ENCODE peak calls at places on chromosomes 5 and 9, in six cellular contexts. S is AG09309; H is fibroblast of mammary gland; D is Peyer's patch; B is dorsolateral prefrontal cortex; R is CD4-positive, alpha-beta T cell. L is an unnamed sample.

GRCh38 chr5:55232985-55233928 is at the start of gene CCNO:
- DNase-seq in S (peak; percentile 33), D (peak; percentile 75), B (peak; percentile 57), R (no peak), H (peak; percentile 67), L (peak; percentile 45)

GRCh38 chr9:97773723-97774122 is 76.6 kb upstream of the XPA start:
- DNase-seq in S (no peak), B (no peak), H (peak; percentile 33), D (no peak), R (no peak), L (no peak)

GRCh38 chr9:121736147-121736721 is 84.8 kb downstream of the DAB2IP start:
- DNase-seq in H (no peak), B (no peak), D (peak; percentile 89), R (no peak), S (no peak), L (no peak)

GRCh38 chr5:65730910-65731309 is 8.9 kb downstream of the NLN start:
- DNase-seq in B (no peak), R (no peak), D (no peak), S (no peak), H (peak; percentile 53), L (no peak)

GRCh38 chr5:14186132-14186830 is 43.1 kb downstream of the TRIO start:
- DNase-seq in D (no peak), R (no peak), H (peak; percentile 76), B (no peak), S (no peak), L (no peak)

GRCh38 chr5:58268263-58268662 is 191.6 kb downstream of the PLK2 start:
- DNase-seq in S (no peak), R (no peak), D (no peak), H (no peak), B (no peak), L (no peak)

GRCh38 chr9:129138476-129139232 is 27.4 kb downstream of the PTPA start:
- DNase-seq in S (peak; percentile 42), B (no peak), D (peak; percentile 60), H (peak; percentile 78), R (no peak), L (no peak)

GRCh38 chr9:82783045-82783444 is 279.9 kb downstream of the RASEF start:
- DNase-seq in D (no peak), B (no peak), H (no peak), S (no peak), R (no peak), L (no peak)

GRCh38 chr5:159961761-159962160 is 45.5 kb downstream of the ADRA1B start:
- DNase-seq in R (no peak), H (no peak), S (no peak), D (no peak), B (no peak), L (no peak)

GRCh38 chr9:74125916-74126315 is 371.2 kb upstream of the RORB start:
- DNase-seq in R (no peak), B (no peak), H (no peak), S (no peak), D (no peak), L (no peak)

GRCh38 chr9:105818903-105819302 is 124.6 kb downstream of the TMEM38B start:
- DNase-seq in R (no peak), S (no peak), H (no peak), B (no peak), D (no peak), L (no peak)

GRCh38 chr5:132886064-132886823 is 12.8 kb downstream of the LEAP2 start:
- DNase-seq in H (no peak), D (no peak), B (no peak), R (no peak), S (no peak), L (no peak)

GRCh38 chr5:15021286-15022046 is 149.9 kb upstream of the ANKH start:
- DNase-seq in D (no peak), B (no peak), H (peak; percentile 58), R (no peak), S (peak; percentile 59), L (no peak)

GRCh38 chr9:133184971-133185370 is 21.3 kb upstream of the GBGT1 start:
- DNase-seq in B (no peak), D (no peak), R (no peak), H (peak; percentile 70), S (peak; percentile 37), L (no peak)

GRCh38 chr5:25500635-25501034 is 855.9 kb upstream of the CDH10 start:
- DNase-seq in S (no peak), R (no peak), D (no peak), B (no peak), H (no peak), L (no peak)
- TF ChIP-seq CTCF in S (no peak), R (no peak), D (no peak), B (no peak), H (no peak), L (no peak)

DNA sequence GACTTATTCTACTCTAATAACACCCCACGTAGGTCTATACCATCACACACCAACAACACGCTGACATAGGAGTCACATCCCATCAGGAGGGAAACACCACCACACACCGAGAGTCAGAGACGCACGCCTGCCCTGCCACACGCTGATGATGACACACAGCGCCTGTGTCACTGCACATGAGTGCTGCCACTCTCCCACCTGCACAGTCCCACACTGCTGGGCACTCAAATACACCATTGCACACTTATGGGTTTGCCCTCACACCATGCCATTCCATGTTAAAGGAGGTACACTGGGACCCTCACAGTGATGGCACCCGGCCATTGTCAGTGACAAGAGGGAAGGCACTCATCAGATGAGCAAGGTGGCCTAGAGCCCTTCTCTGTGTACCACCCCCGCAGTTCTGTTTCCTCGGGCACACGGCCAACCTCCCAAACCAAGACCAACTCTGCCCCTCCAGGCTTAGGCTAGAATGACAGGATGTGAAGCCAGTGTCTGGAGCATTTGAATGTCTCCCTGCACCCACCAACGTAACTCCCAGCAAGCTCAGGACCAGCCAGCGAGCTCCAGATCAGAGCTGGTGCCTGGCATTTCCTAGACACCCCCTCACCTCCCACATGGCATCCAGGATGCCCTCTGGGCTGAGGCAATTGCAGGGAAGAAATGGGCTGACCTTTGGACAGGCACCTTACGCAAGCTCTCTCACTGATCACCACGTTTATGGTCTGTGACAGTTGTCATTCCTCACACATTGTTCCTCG is 3.6 kb upstream of the CPLX2 start:
- DNase-seq in R (no peak), H (no peak), S (no peak), B (no peak), D (peak; percentile 55), L (no peak)
- TF ChIP-seq CTCF in R (no peak), H (no peak), S (peak; percentile 22), B (peak; percentile 19), D (no peak), L (no peak)

GRCh38 chr5:139711067-139711851 is 63.1 kb downstream of the CXXC5 start:
- DNase-seq in D (no peak), S (no peak), B (no peak), H (peak; percentile 15), R (peak; percentile 26), L (no peak)
- TF ChIP-seq CTCF in D (no peak), S (peak; percentile 36), B (peak; percentile 19), H (peak; percentile 12), R (no peak), L (no peak)

DNA sequence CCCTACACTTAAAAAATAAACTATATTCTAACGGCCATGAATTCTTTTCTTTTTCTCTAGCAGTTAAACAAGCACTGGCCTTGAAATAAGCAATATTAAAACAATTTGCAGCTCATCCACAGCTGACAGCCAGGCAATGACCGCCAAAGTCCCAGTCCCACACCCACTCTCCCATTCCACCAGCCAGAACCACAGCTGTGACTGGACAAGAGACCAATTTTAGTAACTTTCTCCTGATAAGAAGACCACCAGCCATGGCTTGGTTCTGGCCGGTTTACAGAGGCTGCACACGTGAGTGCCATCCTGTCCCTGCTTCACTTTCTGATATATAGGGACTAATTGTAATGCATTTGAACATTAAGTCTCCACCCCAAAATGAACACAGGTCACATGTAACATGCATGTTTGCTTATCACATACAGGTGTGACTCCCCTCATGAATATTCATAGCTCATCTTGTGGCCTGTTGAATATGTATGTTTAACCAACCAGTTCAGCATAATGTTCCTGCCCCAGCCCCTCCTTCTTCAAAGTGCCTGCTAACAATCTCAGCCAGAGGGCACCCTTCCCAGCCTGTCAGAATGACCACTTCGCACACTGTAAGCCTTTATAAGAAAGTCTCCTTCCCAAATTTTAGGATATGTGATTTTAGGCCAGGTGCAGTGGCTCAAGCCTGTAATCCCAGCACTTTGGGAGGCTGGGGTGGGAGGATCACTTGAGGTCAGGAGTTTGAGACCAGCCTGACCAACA is 23.9 kb upstream of the FANCC start:
- DNase-seq in D (no peak), H (peak; percentile 28), B (no peak), S (no peak), R (no peak), L (no peak)
- TF ChIP-seq CTCF in D (no peak), H (peak; percentile 34), B (peak; percentile 24), S (peak; percentile 51), R (no peak), L (no peak)

DNA sequence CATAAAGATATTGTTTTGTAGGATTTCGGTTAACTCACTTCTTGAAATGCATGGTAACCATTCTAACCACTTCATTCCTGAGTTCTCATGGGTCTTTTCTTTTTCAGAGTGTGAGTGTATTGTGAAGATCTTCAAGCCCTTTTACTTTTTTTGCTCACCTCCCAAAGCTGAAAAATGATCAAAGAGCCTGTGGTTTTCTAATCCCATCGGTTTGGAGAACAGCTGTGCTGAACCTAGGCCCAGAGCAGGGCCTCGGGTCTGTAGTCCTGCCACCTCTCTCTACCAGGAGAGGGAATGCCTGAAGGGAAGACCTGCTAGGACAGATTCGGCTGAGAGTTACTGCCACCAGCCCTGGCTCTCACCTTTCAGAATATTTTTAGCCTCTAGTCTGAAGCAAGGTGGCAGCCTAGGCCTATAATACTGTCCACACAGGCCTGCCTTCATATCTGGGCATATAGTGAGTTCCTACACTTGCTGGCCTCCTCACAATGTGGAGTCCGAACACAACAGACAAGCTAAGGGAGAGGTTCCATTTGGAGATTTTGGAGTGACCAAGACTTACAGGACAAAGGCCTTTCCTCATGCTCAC is 13.8 kb downstream of the RGMB start:
- DNase-seq in S (no peak), H (no peak), B (no peak), D (no peak), R (no peak), L (no peak)
- TF ChIP-seq CTCF in S (no peak), H (no peak), B (no peak), D (no peak), R (no peak), L (no peak)

GRCh38 chr5:60395712-60396329 is 304.1 kb downstream of the DEPDC1B start:
- DNase-seq in R (no peak), D (no peak), B (no peak), H (no peak), S (no peak), L (no peak)
- TF ChIP-seq CTCF in R (no peak), D (no peak), B (no peak), H (no peak), S (no peak), L (no peak)

DNA sequence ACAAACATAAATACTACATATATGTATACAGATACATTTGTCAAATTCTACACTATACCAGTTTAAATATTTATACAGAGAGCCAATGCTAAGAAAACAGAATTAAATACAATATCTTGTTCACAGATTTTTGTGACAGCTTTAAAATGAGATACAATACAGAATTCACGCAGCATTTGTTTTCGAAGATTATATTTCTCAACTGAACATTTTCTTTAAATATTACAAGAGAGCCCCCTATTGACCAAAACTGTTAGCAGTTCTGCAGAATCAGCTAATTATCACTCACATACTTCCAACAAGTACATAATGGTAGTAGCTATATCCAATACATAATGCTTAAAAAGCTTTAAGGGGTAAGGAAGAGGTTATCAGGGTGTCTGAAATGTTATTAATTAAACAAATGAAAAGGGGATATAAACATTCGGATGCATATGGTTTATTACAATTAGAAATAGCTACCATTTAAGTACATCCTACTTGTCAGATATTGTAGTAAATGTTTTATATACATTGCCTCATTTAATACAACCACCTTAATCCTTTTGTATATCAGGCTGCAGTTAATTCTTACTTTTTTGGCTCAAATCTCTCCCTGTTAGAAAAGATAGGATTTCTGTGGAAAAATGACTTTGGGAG is 31.7 kb downstream of the ZDHHC21 start:
- DNase-seq in D (no peak), S (no peak), R (no peak), H (peak; percentile 42), B (no peak), L (no peak)
- TF ChIP-seq CTCF in D (no peak), S (peak; percentile 42), R (peak; percentile 47), H (peak; percentile 62), B (peak; percentile 59), L (no peak)